ENCODE peak calls at places on chromosomes 7 and 10, in seven cellular contexts. V is mammary epithelial cell; L is fibroblast of mammary gland; P is CD4-positive, alpha-beta T cell; U is HL-60; N is IMR-90; J is OCI-LY7. F is an unnamed sample.

GRCh38 chr7:1694981-1695511 is 25.0 kb downstream of the ELFN1 start:
- DNase-seq in J (no peak), U (no peak), L (no peak), V (no peak), P (no peak), N (no peak), F (no peak)

GRCh38 chr10:99360935-99361334 is 31.8 kb downstream of the CNNM1 start:
- DNase-seq in P (no peak), L (no peak), V (no peak), U (no peak), N (no peak), J (no peak), F (no peak)

GRCh38 chr7:37323912-37324430 is 124.7 kb downstream of the ELMO1 start:
- DNase-seq in V (no peak), U (no peak), N (no peak), J (no peak), L (no peak), P (no peak), F (no peak)

GRCh38 chr7:139773372-139773771 is 4.4 kb downstream of the HIPK2 start:
- DNase-seq in U (no peak), V (no peak), L (no peak), P (no peak), J (no peak), N (no peak), F (no peak)

GRCh38 chr10:77906863-77907861 is 19.4 kb downstream of the DLG5 start:
- DNase-seq in V (peak), L (no peak), P (no peak), N (no peak), U (no peak), J (no peak), F (no peak)

GRCh38 chr7:94974436-94974835 is 67.0 kb downstream of the PPP1R9A start:
- DNase-seq in L (peak), V (no peak), J (no peak), U (no peak), N (no peak), P (no peak), F (no peak)

GRCh38 chr10:132204078-132204780 is 17.5 kb downstream of the DPYSL4 start:
- DNase-seq in U (no peak), P (no peak), L (no peak), J (no peak), N (no peak), V (no peak), F (no peak)

GRCh38 chr7:98879989-98880337 is 1.6 kb downstream of the TRRAP start:
- DNase-seq in N (no peak), U (no peak), J (no peak), L (no peak), V (no peak), P (no peak), F (no peak)

GRCh38 chr7:110889363-110889762 is 201.6 kb upstream of the LRRN3 start:
- DNase-seq in U (no peak), J (no peak), P (no peak), L (no peak), N (no peak), V (no peak), F (no peak)

GRCh38 chr7:65233409-65234034 is 140.1 kb upstream of the ZNF92 start:
- DNase-seq in J (no peak), P (no peak), L (no peak), V (no peak), N (no peak), U (no peak), F (no peak)

GRCh38 chr7:74051193-74051592 is 23.2 kb downstream of the ELN start:
- DNase-seq in U (no peak), J (no peak), N (no peak), L (no peak), P (no peak), V (no peak), F (no peak)

GRCh38 chr10:59807629-59808620 is 54.7 kb upstream of the MRLN start:
- DNase-seq in J (no peak), U (no peak), L (no peak), V (no peak), P (no peak), N (no peak), F (no peak)

GRCh38 chr10:11003739-11004515 is 13.7 kb upstream of the CELF2 start:
- DNase-seq in U (no peak), V (no peak), L (peak), P (no peak), J (no peak), N (peak), F (no peak)

GRCh38 chr10:30391266-30391665 is 42.2 kb upstream of the MTPAP start:
- DNase-seq in P (no peak), L (no peak), J (no peak), U (no peak), V (no peak), N (no peak), F (no peak)

GRCh38 chr7:123601530-123601929 is at the start of gene ASB15:
- DNase-seq in L (no peak), U (no peak), J (no peak), N (no peak), V (no peak), P (no peak), F (no peak)

GRCh38 chr10:36778600-36778999 is 346.8 kb upstream of the ANKRD30A start:
- DNase-seq in N (no peak), L (no peak), V (no peak), P (no peak), J (no peak), U (no peak), F (no peak)

GRCh38 chr7:1592299-1592842 is 22.5 kb upstream of the PSMG3 start:
- DNase-seq in J (peak), L (no peak), N (no peak), U (no peak), P (no peak), V (no peak), F (no peak)

GRCh38 chr7:140745654-140746053 is 49.1 kb downstream of the NDUFB2 start:
- DNase-seq in J (no peak), U (peak), P (no peak), N (no peak), L (no peak), V (no peak), F (no peak)

GRCh38 chr7:80330434-80330833 is 181.4 kb downstream of the GNAT3 start:
- DNase-seq in P (no peak), V (no peak), J (no peak), N (peak), L (peak), U (no peak), F (peak)

GRCh38 chr10:28761084-28761875 is 84.0 kb downstream of the BAMBI start:
- DNase-seq in N (no peak), V (no peak), P (no peak), U (no peak), J (no peak), L (no peak), F (no peak)

GRCh38 chr7:83271212-83272099 is 108.8 kb upstream of the PCLO start:
- DNase-seq in P (no peak), V (peak), U (no peak), L (peak), N (peak), J (peak), F (no peak)

GRCh38 chr10:42691361-42692120 is 53.2 kb upstream of the ZNF33B start:
- DNase-seq in U (no peak), L (no peak), P (no peak), J (no peak), N (no peak), V (no peak), F (no peak)

GRCh38 chr10:14032406-14032998 is 298.2 kb downstream of the FRMD4A start:
- DNase-seq in U (no peak), N (no peak), P (peak), V (no peak), L (peak), J (peak), F (no peak)

GRCh38 chr7:134905375-134905774 is 80.9 kb upstream of the AGBL3 start:
- DNase-seq in J (no peak), N (peak), V (peak), U (peak), L (peak), P (no peak), F (peak)

GRCh38 chr10:122435212-122435827 is 19.1 kb upstream of the ARMS2 start:
- DNase-seq in U (no peak), J (peak), V (no peak), N (peak), P (no peak), L (peak), F (peak)

GRCh38 chr7:154653281-154653680 is 349.6 kb downstream of the PAXIP1 start:
- DNase-seq in L (no peak), N (no peak), U (no peak), P (no peak), V (no peak), J (no peak), F (no peak)

GRCh38 chr10:89281606-89282395 is 20.0 kb upstream of the IFIT2 start:
- DNase-seq in V (no peak), L (peak), U (no peak), J (no peak), N (no peak), P (no peak), F (no peak)

GRCh38 chr7:145293793-145294153 is 457.9 kb upstream of the TPK1 start:
- DNase-seq in N (no peak), U (no peak), V (no peak), P (no peak), L (no peak), J (no peak), F (no peak)

GRCh38 chr10:117391436-117392205 is 16.4 kb upstream of the PDZD8 start:
- DNase-seq in J (no peak), U (no peak), V (no peak), N (peak), L (peak), P (no peak), F (no peak)

GRCh38 chr10:66405566-66405965 is 520.3 kb upstream of the LRRTM3 start:
- DNase-seq in J (no peak), U (no peak), L (no peak), V (no peak), P (no peak), N (no peak), F (no peak)

DNA sequence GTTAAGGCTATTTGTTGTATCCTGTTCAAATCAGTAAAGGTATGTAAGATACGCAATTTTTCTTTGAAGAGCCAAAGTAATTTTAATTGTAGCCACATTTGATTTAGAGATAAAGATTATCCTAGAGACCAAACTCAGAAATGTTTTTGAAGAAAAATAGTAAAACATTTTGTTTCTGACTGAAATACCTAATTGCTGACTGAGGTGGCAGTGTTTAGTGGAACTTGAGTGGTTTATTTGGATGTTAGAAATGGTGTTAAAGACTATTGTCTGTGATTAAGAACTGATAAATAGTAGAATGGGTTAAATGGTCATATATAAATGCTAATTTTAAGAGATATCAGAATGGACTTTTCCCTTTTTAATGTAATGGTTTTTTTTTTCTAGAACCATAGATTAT is 15.3 kb downstream of the EDRF1 start:
- DNase-seq in N (no peak), J (no peak), V (no peak), P (no peak), L (no peak), U (no peak), F (no peak)
- TF ChIP-seq CTCF in N (peak), J (peak), V (peak), P (no peak), L (no peak), U (no peak), F (no peak)

GRCh38 chr7:17991866-17992648 is 35.6 kb downstream of the PRPS1L1 start:
- DNase-seq in J (peak), N (no peak), V (no peak), L (peak), U (no peak), P (peak), F (no peak)
- TF ChIP-seq CTCF in J (peak), N (peak), V (peak), L (peak), U (no peak), P (peak), F (peak)

GRCh38 chr7:31316876-31317275 is 23.6 kb downstream of the NEUROD6 start:
- DNase-seq in N (no peak), V (no peak), L (no peak), J (no peak), P (no peak), U (no peak), F (no peak)
- TF ChIP-seq CTCF in N (no peak), V (no peak), L (no peak), J (no peak), P (no peak), U (no peak), F (no peak)

GRCh38 chr7:158740657-158741293 is 36.2 kb upstream of the NCAPG2 start:
- DNase-seq in P (no peak), U (no peak), V (no peak), J (no peak), N (peak), L (peak), F (peak)
- TF ChIP-seq CTCF in P (no peak), U (no peak), V (no peak), J (no peak), N (peak), L (peak), F (no peak)

DNA sequence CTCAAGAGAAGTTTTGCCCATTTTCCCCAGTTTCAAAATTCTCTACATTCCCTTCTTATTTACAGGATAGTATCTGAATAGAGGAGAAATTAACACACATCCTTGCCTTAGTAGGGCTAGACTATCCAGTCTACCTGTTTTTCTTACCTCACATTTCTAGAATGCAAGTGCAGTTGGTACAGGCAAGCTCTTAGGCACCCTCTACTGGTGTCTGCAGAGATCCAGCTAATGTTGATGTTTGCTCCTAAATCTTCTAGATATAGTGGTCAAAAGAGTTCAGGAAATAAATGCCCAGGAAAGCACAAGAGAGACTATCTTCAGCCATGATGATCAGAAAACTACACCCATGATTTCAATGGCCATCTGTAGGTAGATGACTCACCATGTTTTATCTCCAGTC is 205.3 kb downstream of the HTR7 start:
- DNase-seq in V (peak), N (peak), P (no peak), U (no peak), L (peak), J (no peak), F (no peak)
- TF ChIP-seq CTCF in V (peak), N (peak), P (no peak), U (no peak), L (peak), J (peak), F (peak)

F was measured in AG09309.